ENCODE peak calls at places on chromosomes 12 and 14, in five cellular contexts. One of them, this sample, is unnamed. For H3K27me3, the result is how much of the 10 kb centered on the place peaks cover.

GRCh38 chr12:45076417-45077031 is 25.6 kb upstream of the DBX2 start:
- DNase-seq in tibial nerve: no peak
- DNase-seq in heart left ventricle: no peak
- DNase-seq in thoracic aorta: no peak
- DNase-seq in bronchial epithelial cell: no peak
- DNase-seq in this sample: peak

GRCh38 chr14:99514552-99515300 is 33.5 kb downstream of the CCNK start:
- DNase-seq in tibial nerve: peak
- DNase-seq in heart left ventricle: no peak
- DNase-seq in thoracic aorta: no peak
- DNase-seq in bronchial epithelial cell: no peak
- DNase-seq in this sample: no peak

GRCh38 chr12:114692558-114693531 is 8.9 kb upstream of the TBX3 start:
- DNase-seq in tibial nerve: no peak
- DNase-seq in heart left ventricle: no peak
- DNase-seq in thoracic aorta: no peak
- DNase-seq in bronchial epithelial cell: no peak
- DNase-seq in this sample: peak

GRCh38 chr12:9334026-9334692 is 126.0 kb upstream of the PZP start:
- DNase-seq in tibial nerve: no peak
- DNase-seq in heart left ventricle: no peak
- DNase-seq in thoracic aorta: no peak
- DNase-seq in bronchial epithelial cell: peak
- DNase-seq in this sample: no peak

GRCh38 chr12:46981627-46982026 is 97.8 kb upstream of the PCED1B start:
- DNase-seq in tibial nerve: no peak
- DNase-seq in heart left ventricle: no peak
- DNase-seq in thoracic aorta: no peak
- DNase-seq in bronchial epithelial cell: no peak
- DNase-seq in this sample: no peak

GRCh38 chr12:113926792-113927191 is 39.3 kb downstream of the RBM19 start:
- DNase-seq in tibial nerve: no peak
- DNase-seq in heart left ventricle: no peak
- DNase-seq in thoracic aorta: no peak
- DNase-seq in bronchial epithelial cell: no peak
- DNase-seq in this sample: no peak

GRCh38 chr14:51442513-51443175 is 202.6 kb downstream of the TMX1 start:
- DNase-seq in tibial nerve: no peak
- DNase-seq in heart left ventricle: no peak
- DNase-seq in thoracic aorta: no peak
- DNase-seq in bronchial epithelial cell: peak
- DNase-seq in this sample: no peak

GRCh38 chr14:91390165-91390778 is 27.3 kb downstream of the CCDC88C start:
- DNase-seq in tibial nerve: no peak
- DNase-seq in heart left ventricle: no peak
- DNase-seq in thoracic aorta: no peak
- DNase-seq in bronchial epithelial cell: no peak
- DNase-seq in this sample: no peak

GRCh38 chr14:105475269-105475915 is 771 bp downstream of the CRIP2 start:
- DNase-seq in tibial nerve: no peak
- DNase-seq in heart left ventricle: peak
- DNase-seq in thoracic aorta: no peak
- DNase-seq in bronchial epithelial cell: peak
- DNase-seq in this sample: peak

GRCh38 chr14:91315844-91316267 is 71.4 kb upstream of the GPR68 start:
- DNase-seq in tibial nerve: no peak
- DNase-seq in heart left ventricle: no peak
- DNase-seq in thoracic aorta: no peak
- DNase-seq in bronchial epithelial cell: no peak
- DNase-seq in this sample: no peak

GRCh38 chr12:49091056-49091835 is 3.4 kb downstream of the DHH start:
- DNase-seq in tibial nerve: no peak
- DNase-seq in heart left ventricle: no peak
- DNase-seq in thoracic aorta: no peak
- DNase-seq in bronchial epithelial cell: no peak
- DNase-seq in this sample: no peak

GRCh38 chr12:49092086-49092815 is 2.4 kb downstream of the DHH start:
- DNase-seq in tibial nerve: peak
- DNase-seq in heart left ventricle: peak
- DNase-seq in thoracic aorta: no peak
- DNase-seq in bronchial epithelial cell: no peak
- DNase-seq in this sample: peak

GRCh38 chr12:49089831-49090773 is 4.5 kb downstream of the DHH start:
- DNase-seq in tibial nerve: no peak
- DNase-seq in heart left ventricle: peak
- DNase-seq in thoracic aorta: no peak
- DNase-seq in bronchial epithelial cell: no peak
- DNase-seq in this sample: peak

GRCh38 chr12:49092816-49093406 is 1.7 kb downstream of the DHH start:
- DNase-seq in tibial nerve: no peak
- DNase-seq in heart left ventricle: no peak
- DNase-seq in thoracic aorta: no peak
- DNase-seq in bronchial epithelial cell: no peak
- DNase-seq in this sample: no peak

GRCh38 chr12:49091836-49092085 is 2.8 kb downstream of the DHH start:
- DNase-seq in tibial nerve: no peak
- DNase-seq in heart left ventricle: no peak
- DNase-seq in thoracic aorta: no peak
- DNase-seq in bronchial epithelial cell: no peak
- DNase-seq in this sample: no peak
- H3K27me3 ChIP-seq in tibial nerve: under half
- H3K27me3 ChIP-seq in heart left ventricle: under half
- H3K27me3 ChIP-seq in thoracic aorta: under half
- H3K27me3 ChIP-seq in bronchial epithelial cell: under half
- H3K27me3 ChIP-seq in this sample: half or more

DNA sequence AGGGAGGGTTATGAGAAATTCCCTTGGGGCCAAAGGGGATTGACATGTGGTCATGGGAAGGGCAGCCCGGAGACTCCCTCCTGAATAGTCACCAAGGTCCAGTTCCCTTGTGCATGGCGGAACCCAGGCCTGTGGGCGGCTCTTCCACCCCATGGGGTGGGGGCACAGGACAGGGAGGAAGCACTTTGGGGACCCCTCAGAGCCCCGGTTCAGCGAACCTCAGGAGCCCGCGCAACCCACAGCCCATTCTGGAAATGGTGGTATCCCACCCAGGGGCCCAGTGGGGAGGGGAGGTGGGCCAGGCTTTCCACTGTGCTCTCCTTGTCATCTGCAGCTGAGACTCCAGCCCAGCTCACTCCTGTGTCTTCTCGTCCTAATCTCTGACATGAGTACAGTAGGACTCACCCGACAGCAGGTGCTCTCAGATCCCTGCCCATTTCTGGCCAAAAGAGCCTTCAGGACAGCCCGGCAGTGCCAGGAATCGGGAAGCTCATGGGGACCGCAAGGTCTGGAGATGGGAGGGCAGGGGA is 255.2 kb upstream of the SFSWAP start:
- DNase-seq in tibial nerve: no peak
- DNase-seq in heart left ventricle: no peak
- DNase-seq in thoracic aorta: no peak
- DNase-seq in bronchial epithelial cell: no peak
- DNase-seq in this sample: no peak
- H3K27me3 ChIP-seq in tibial nerve: under half
- H3K27me3 ChIP-seq in heart left ventricle: under half
- H3K27me3 ChIP-seq in thoracic aorta: under half
- H3K27me3 ChIP-seq in bronchial epithelial cell: under half
- H3K27me3 ChIP-seq in this sample: under half

DNA sequence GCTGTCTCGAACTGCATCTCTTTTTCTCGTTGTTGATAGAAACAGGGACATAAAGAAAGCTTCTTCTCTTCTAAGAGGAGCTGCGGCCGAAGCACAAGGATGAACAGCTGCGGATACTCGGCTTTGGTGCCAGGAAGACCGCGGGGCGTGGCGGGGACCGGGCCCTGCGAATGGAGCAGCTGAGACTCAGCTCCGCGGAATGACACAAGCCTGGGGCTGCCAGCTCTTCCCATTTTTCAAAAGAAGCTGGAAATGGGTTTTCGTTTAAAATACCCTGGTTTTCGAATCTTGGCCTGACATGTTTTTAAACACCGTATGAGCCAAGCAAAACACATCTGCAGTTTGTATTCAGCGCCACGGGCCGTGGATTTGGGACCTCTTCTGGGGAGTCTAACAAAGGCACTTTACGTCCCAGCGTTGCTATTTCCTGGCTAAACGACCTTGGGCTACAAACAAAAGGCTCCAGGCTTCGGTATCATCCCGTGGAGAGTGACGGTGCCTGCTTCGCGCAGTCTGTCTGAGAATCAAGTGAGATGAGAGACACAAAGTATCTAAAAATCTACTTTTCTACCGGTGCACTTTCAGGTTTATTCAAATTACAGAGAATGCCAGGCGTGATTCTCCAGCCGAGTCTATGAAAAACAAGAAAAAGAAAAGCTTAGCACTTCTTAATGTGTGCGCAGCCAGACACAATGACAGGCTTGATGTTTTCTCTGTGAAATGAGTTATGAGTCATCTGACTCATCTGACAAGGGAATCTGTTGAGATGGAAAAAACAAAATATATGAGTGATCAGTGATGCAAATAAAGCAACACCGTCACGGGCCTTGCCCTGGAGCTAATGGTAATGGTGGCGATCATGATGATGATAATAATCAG is 114.0 kb upstream of the TMEM132D start:
- DNase-seq in tibial nerve: no peak
- DNase-seq in heart left ventricle: no peak
- DNase-seq in thoracic aorta: no peak
- DNase-seq in bronchial epithelial cell: no peak
- DNase-seq in this sample: peak
- H3K27me3 ChIP-seq in tibial nerve: under half
- H3K27me3 ChIP-seq in heart left ventricle: under half
- H3K27me3 ChIP-seq in thoracic aorta: under half
- H3K27me3 ChIP-seq in bronchial epithelial cell: under half
- H3K27me3 ChIP-seq in this sample: under half

GRCh38 chr14:36649872-36650650 is 11.6 kb upstream of the PAX9 start:
- DNase-seq in tibial nerve: no peak
- DNase-seq in heart left ventricle: no peak
- DNase-seq in thoracic aorta: no peak
- DNase-seq in bronchial epithelial cell: no peak
- DNase-seq in this sample: no peak
- H3K27me3 ChIP-seq in tibial nerve: under half
- H3K27me3 ChIP-seq in heart left ventricle: half or more
- H3K27me3 ChIP-seq in thoracic aorta: under half
- H3K27me3 ChIP-seq in bronchial epithelial cell: under half
- H3K27me3 ChIP-seq in this sample: half or more

DNA sequence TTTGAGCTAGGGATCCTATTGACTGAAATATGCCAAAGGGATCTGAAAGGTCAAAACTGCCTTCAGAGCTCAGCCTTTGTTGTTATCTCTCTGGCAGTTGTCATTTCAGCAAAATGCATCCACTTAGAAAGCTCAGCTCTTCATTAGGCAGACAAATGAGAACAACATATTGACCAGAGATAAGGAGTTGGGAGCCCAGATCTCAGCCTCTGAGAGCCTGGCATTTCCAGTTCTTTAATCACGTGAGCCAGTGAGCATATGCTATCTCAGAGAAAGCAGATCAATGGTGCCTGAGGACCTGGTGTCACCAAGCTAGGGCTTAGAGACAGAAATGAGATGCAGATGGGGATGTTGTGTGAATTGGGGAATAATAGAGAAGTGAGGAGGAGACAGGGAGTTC is 101.1 kb downstream of the DAD1 start:
- DNase-seq in tibial nerve: no peak
- DNase-seq in heart left ventricle: no peak
- DNase-seq in thoracic aorta: no peak
- DNase-seq in bronchial epithelial cell: no peak
- DNase-seq in this sample: no peak
- H3K27me3 ChIP-seq in tibial nerve: under half
- H3K27me3 ChIP-seq in heart left ventricle: under half
- H3K27me3 ChIP-seq in thoracic aorta: under half
- H3K27me3 ChIP-seq in bronchial epithelial cell: under half
- H3K27me3 ChIP-seq in this sample: under half